ENCODE peak calls at places on chromosomes 11 and 22, in ten cellular contexts. Q is activated naive CD8-positive, alpha-beta T cell treated with anti-CD3 and anti-CD28 coated beads, Interleukin-2, amount 50 U/mL, for 24 hours; D is hippocampal formation; M is RPMI7951; U is naive thymus-derived CD8-positive, alpha-beta T cell; K is amniotic stem cell; I is NCI-H460; B is GM23338; V is fibroblast of mammary gland; C is GM04503. L is an unnamed sample.

GRCh38 chr22:17205432-17205831 is 13.8 kb downstream of the ADA2 start:
- DNase-seq in U (no peak), C (no peak), V (no peak), B (no peak), K (no peak), I (no peak), Q (no peak), D (no peak), M (no peak), L (no peak)

GRCh38 chr11:115869780-115870431 is 365.7 kb upstream of the CADM1 start:
- DNase-seq in C (no peak), Q (no peak), K (no peak), M (peak), U (no peak), I (no peak), V (no peak), D (no peak), B (peak), L (peak)

GRCh38 chr11:64531906-64532312 is 59.1 kb upstream of the SLC22A12 start:
- DNase-seq in I (no peak), D (no peak), K (no peak), B (no peak), V (no peak), Q (no peak), M (no peak), U (no peak), C (no peak), L (no peak)

GRCh38 chr11:119116601-119117000 is 4.8 kb upstream of the HINFP start:
- DNase-seq in Q (no peak), D (no peak), K (no peak), U (no peak), M (no peak), B (no peak), V (no peak), C (no peak), I (no peak), L (no peak)

GRCh38 chr22:45877651-45878050 is 99.3 kb downstream of the WNT7B start:
- DNase-seq in I (no peak), K (no peak), C (no peak), M (no peak), D (no peak), B (no peak), Q (no peak), V (no peak), U (no peak), L (peak)

GRCh38 chr22:47107431-47107830 is 345.0 kb downstream of the TBC1D22A start:
- DNase-seq in B (no peak), D (no peak), V (peak), K (peak), I (no peak), Q (no peak), M (peak), U (no peak), C (peak), L (no peak)

GRCh38 chr22:19240813-19241592 is 50.5 kb downstream of the CLTCL1 start:
- DNase-seq in M (no peak), B (no peak), C (no peak), D (no peak), U (no peak), K (no peak), I (no peak), V (no peak), Q (no peak), L (no peak)

GRCh38 chr11:15471709-15472404 is 357.1 kb downstream of the INSC start:
- DNase-seq in K (no peak), D (no peak), C (no peak), B (peak), I (no peak), V (no peak), Q (no peak), M (no peak), U (no peak), L (no peak)

GRCh38 chr11:82927264-82927880 is 25.8 kb downstream of the DDIAS start:
- DNase-seq in Q (no peak), U (peak), D (no peak), V (peak), M (peak), C (peak), B (peak), K (peak), I (peak), L (peak)

GRCh38 chr11:81707881-81708280 is 1025.8 kb downstream of the FAM181B start:
- DNase-seq in B (peak), V (no peak), I (no peak), Q (no peak), U (no peak), K (no peak), D (no peak), C (no peak), M (no peak), L (no peak)

GRCh38 chr22:43110444-43110926 is at the start of gene BIK:
- DNase-seq in D (no peak), Q (peak), I (peak), M (peak), U (peak), V (peak), K (no peak), B (peak), C (no peak), L (peak)

GRCh38 chr11:33371049-33371448 is 113.9 kb downstream of the HIPK3 start:
- DNase-seq in Q (no peak), V (no peak), D (no peak), I (no peak), C (no peak), K (no peak), M (no peak), B (no peak), U (no peak), L (no peak)

GRCh38 chr11:114317738-114318137 is 21.5 kb downstream of the NNMT start:
- DNase-seq in Q (no peak), U (no peak), C (no peak), V (peak), D (no peak), B (peak), K (no peak), M (peak), I (no peak), L (no peak)

GRCh38 chr11:69310934-69311766 is 17.2 kb downstream of the MYEOV start:
- DNase-seq in Q (peak), U (no peak), C (no peak), M (peak), K (no peak), I (no peak), D (no peak), B (no peak), V (no peak), L (no peak)

GRCh38 chr22:40194656-40195055 is 16.9 kb downstream of the TNRC6B start:
- DNase-seq in V (no peak), C (no peak), M (no peak), Q (no peak), D (no peak), B (peak), K (no peak), I (no peak), U (no peak), L (no peak)

GRCh38 chr11:69474736-69475135 is 6.7 kb upstream of the LINC01488 start:
- DNase-seq in U (no peak), K (no peak), B (no peak), D (no peak), I (no peak), V (no peak), Q (no peak), M (no peak), C (no peak), L (no peak)

GRCh38 chr11:64881476-64881875 is 3.1 kb upstream of the EHD1 start:
- DNase-seq in M (no peak), C (no peak), V (no peak), D (no peak), I (no peak), B (no peak), Q (no peak), K (no peak), U (no peak), L (no peak)

GRCh38 chr11:17208257-17208999 is 642 bp upstream of the PIK3C2A start:
- DNase-seq in V (peak), I (peak), M (peak), B (peak), Q (peak), K (no peak), U (peak), C (no peak), D (no peak), L (peak)

GRCh38 chr22:18090286-18090685 is 12.5 kb downstream of the PEX26 start:
- DNase-seq in B (no peak), U (no peak), V (no peak), I (no peak), M (no peak), K (no peak), Q (no peak), C (no peak), D (no peak), L (no peak)